ENCODE peak calls at places on chromosomes 3 and 15, in eight cellular contexts. E is H1, S is pancreas, Y is body of pancreas, A is fibroblast of pulmonary artery, O is IMR-90, R is cardiac fibroblast, Q is left ventricle myocardium inferior. B is an unnamed sample.

GRCh38 chr3:100781311-100781710 is 72.0 kb downstream of the TFG start:
- DNase-seq in E (no peak), S (no peak), Y (no peak), A (no peak), O (peak; percentile 65), R (peak; percentile 34), Q (no peak), B (no peak)

GRCh38 chr3:13193320-13194284 is 120.4 kb upstream of the IQSEC1 start:
- DNase-seq in E (no peak), S (peak; percentile 56), Y (peak; percentile 66), A (no peak), O (no peak), R (no peak), Q (no peak), B (no peak)

GRCh38 chr3:197293605-197294237 is 4.7 kb downstream of the DLG1 start:
- DNase-seq in E (no peak), S (no peak), Y (no peak), A (no peak), O (no peak), R (no peak), Q (no peak), B (no peak)

GRCh38 chr15:31382693-31383005 is 56.0 kb downstream of the KLF13 start:
- DNase-seq in E (no peak), S (no peak), Y (no peak), A (no peak), O (no peak), R (no peak), Q (peak; percentile 11), B (no peak)

GRCh38 chr3:15527031-15527459 is 5.5 kb upstream of the COLQ start:
- DNase-seq in E (peak; percentile 33), S (no peak), Y (peak; percentile 31), A (peak; percentile 21), O (peak; percentile 30), R (no peak), Q (no peak), B (peak; percentile 24)

GRCh38 chr3:150922611-150923010 is 17.4 kb upstream of the MINDY4B start:
- DNase-seq in E (no peak), S (no peak), Y (peak; percentile 17), A (peak; percentile 6), O (no peak), R (peak; percentile 7), Q (no peak), B (no peak)

GRCh38 chr3:110341047-110341446 is 730.6 kb upstream of the NECTIN3 start:
- DNase-seq in E (no peak), S (no peak), Y (no peak), A (peak; percentile 21), O (peak; percentile 77), R (peak; percentile 59), Q (no peak), B (peak; percentile 46)

GRCh38 chr3:106826861-106827311 is 550.4 kb upstream of the CCDC54 start:
- DNase-seq in E (no peak), S (no peak), Y (no peak), A (peak; percentile 76), O (no peak), R (peak; percentile 48), Q (no peak), B (peak; percentile 76)

GRCh38 chr3:194906970-194907629 is 221.4 kb downstream of the FAM43A start:
- DNase-seq in E (no peak), S (no peak), Y (no peak), A (no peak), O (no peak), R (no peak), Q (no peak), B (no peak)

GRCh38 chr3:196868297-196868661 is 559 bp downstream of the SENP5 start:
- DNase-seq in E (no peak), S (no peak), Y (no peak), A (peak; percentile 34), O (peak; percentile 9), R (peak; percentile 27), Q (peak; percentile 17), B (peak; percentile 30)

GRCh38 chr15:98778960-98779359 is 130.6 kb downstream of the IGF1R start:
- DNase-seq in E (no peak), S (no peak), Y (no peak), A (no peak), O (no peak), R (no peak), Q (no peak), B (no peak)

GRCh38 chr3:16290007-16290826 is 25.2 kb downstream of the OXNAD1 start:
- DNase-seq in E (no peak), S (no peak), Y (peak; percentile 54), A (peak; percentile 77), O (peak; percentile 67), R (peak; percentile 77), Q (no peak), B (peak; percentile 81)

GRCh38 chr3:197959500-197959890 is 522 bp upstream of the LMLN start:
- DNase-seq in E (no peak), S (no peak), Y (no peak), A (no peak), O (no peak), R (no peak), Q (no peak), B (no peak)

GRCh38 chr3:143326983-143327382 is 207.4 kb downstream of the CHST2 start:
- DNase-seq in E (no peak), S (no peak), Y (no peak), A (no peak), O (no peak), R (no peak), Q (no peak), B (no peak)

GRCh38 chr15:65072617-65073016 is 3.9 kb upstream of the KBTBD13 start:
- DNase-seq in E (no peak), S (no peak), Y (no peak), A (no peak), O (no peak), R (no peak), Q (no peak), B (no peak)

GRCh38 chr3:108931025-108931424 is 22.7 kb downstream of the GUCA1C start:
- DNase-seq in E (no peak), S (no peak), Y (no peak), A (no peak), O (no peak), R (no peak), Q (no peak), B (no peak)

GRCh38 chr3:123893012-123893411 is 8.9 kb upstream of the MYLK start:
- DNase-seq in E (no peak), S (no peak), Y (no peak), A (no peak), O (no peak), R (no peak), Q (no peak), B (no peak)

GRCh38 chr15:91114301-91114700 is 14.2 kb downstream of the SV2B start:
- DNase-seq in E (no peak), S (no peak), Y (no peak), A (no peak), O (no peak), R (no peak), Q (no peak), B (no peak)

GRCh38 chr3:128313936-128314335 is 152.8 kb downstream of the DNAJB8 start:
- DNase-seq in E (no peak), S (no peak), Y (no peak), A (no peak), O (no peak), R (no peak), Q (no peak), B (no peak)

GRCh38 chr3:38009807-38010591 is 19.4 kb downstream of the VILL start:
- DNase-seq in E (no peak), S (peak; percentile 21), Y (no peak), A (no peak), O (no peak), R (no peak), Q (no peak), B (no peak)

GRCh38 chr15:57570994-57571393 is 20.7 kb upstream of the MYZAP start:
- DNase-seq in E (no peak), S (no peak), Y (no peak), A (peak; percentile 76), O (peak; percentile 21), R (peak; percentile 91), Q (no peak), B (peak; percentile 71)

DNA sequence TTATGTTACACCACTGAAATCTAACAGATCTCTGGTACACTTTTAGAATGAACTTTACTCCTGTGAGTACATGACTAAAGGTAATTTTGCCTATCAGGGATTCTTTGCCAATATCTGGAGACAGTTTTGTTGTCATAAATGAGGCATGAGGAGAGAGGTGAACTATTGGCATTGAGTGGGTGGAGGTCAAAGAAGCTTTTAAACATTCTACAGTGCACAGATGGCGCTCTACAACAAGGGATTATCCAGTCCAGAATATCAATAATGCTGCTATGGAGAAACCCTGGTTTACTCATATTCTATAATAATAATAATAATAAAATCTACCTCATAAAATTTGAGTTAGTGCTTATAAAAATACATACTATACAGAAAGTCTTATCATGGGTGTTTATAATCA is 702.3 kb downstream of the SI start:
- DNase-seq in E (no peak), S (no peak), Y (no peak), A (no peak), O (no peak), R (no peak), Q (no peak), B (no peak)
- TF ChIP-seq CTCF in E (no peak), S (no peak), Y (no peak), A (no peak), O (no peak), R (no peak), Q (no peak), B (no peak)

GRCh38 chr15:76342046-76342381 is 5.4 kb downstream of the ISL2 start:
- DNase-seq in E (no peak), S (no peak), Y (no peak), A (no peak), O (no peak), R (peak; percentile 10), Q (no peak), B (no peak)

GRCh38 chr15:76341366-76342045 is 4.9 kb downstream of the ISL2 start:
- DNase-seq in E (no peak), S (peak; percentile 25), Y (peak; percentile 42), A (no peak), O (no peak), R (peak; percentile 15), Q (no peak), B (no peak)

GRCh38 chr15:76345269-76345879 is 8.8 kb downstream of the ISL2 start:
- DNase-seq in E (no peak), S (no peak), Y (no peak), A (no peak), O (no peak), R (no peak), Q (no peak), B (no peak)

GRCh38 chr15:76342382-76343201 is 6.0 kb downstream of the ISL2 start:
- DNase-seq in E (no peak), S (no peak), Y (no peak), A (no peak), O (no peak), R (no peak), Q (no peak), B (no peak)

GRCh38 chr15:76343313-76343996 is 6.9 kb downstream of the ISL2 start:
- DNase-seq in E (no peak), S (no peak), Y (no peak), A (no peak), O (no peak), R (no peak), Q (no peak), B (no peak)
- H3K4me3 ChIP-seq in E (peak overlapping the region; percentile 55), S (no peak overlapping the region), Y (no peak overlapping the region), A (no peak overlapping the region), O (no peak overlapping the region), R (no peak overlapping the region), Q (peak overlapping the region; percentile 61), B (no peak overlapping the region)

GRCh38 chr3:168889666-168890065 is 773.8 kb downstream of the MECOM start:
- DNase-seq in E (peak; percentile 5), S (no peak), Y (no peak), A (no peak), O (no peak), R (no peak), Q (no peak), B (no peak)
- TF ChIP-seq CTCF in E (peak; percentile 57), S (no peak), Y (no peak), A (no peak), O (no peak), R (no peak), Q (no peak), B (no peak)

GRCh38 chr3:114418107-114418506 is 124.3 kb downstream of the TIGIT start:
- DNase-seq in E (no peak), S (no peak), Y (no peak), A (no peak), O (no peak), R (peak; percentile 61), Q (no peak), B (peak; percentile 55)
- H3K4me3 ChIP-seq in E (no peak overlapping the region), S (no peak overlapping the region), Y (no peak overlapping the region), A (no peak overlapping the region), O (no peak overlapping the region), R (no peak overlapping the region), Q (no peak overlapping the region), B (no peak overlapping the region)

B was measured in choroid plexus epithelial cell.